ENCODE peak calls at places on chromosomes 5 and 9, in five cellular contexts. E is NCI-H1105; G is activated CD8-positive, alpha-beta memory T cell treated with anti-CD3 and anti-CD28 coated beads for 1 hour; V is EH; C is Kasumi-1. H is an unnamed sample.

GRCh38 chr5:155080721-155081120 is 67.2 kb downstream of the KIF4B start:
- DNase-seq in E (no peak), G (no peak), V (peak; percentile 42), C (no peak), H (no peak)

GRCh38 chr5:139677404-139678282 is 29.5 kb downstream of the CXXC5 start:
- DNase-seq in E (no peak), G (no peak), V (no peak), C (no peak), H (no peak)

GRCh38 chr9:93198839-93199625 is 15.1 kb downstream of the WNK2 start:
- DNase-seq in E (no peak), G (no peak), V (no peak), C (no peak), H (no peak)

GRCh38 chr9:36834736-36835135 is 199.3 kb downstream of the PAX5 start:
- DNase-seq in E (no peak), G (no peak), V (no peak), C (no peak), H (no peak)

GRCh38 chr5:99600952-99601351 is 672.1 kb upstream of the CHD1 start:
- DNase-seq in E (no peak), G (no peak), V (no peak), C (no peak), H (no peak)

GRCh38 chr5:133876266-133876665 is 92.2 kb downstream of the C5orf15 start:
- DNase-seq in E (no peak), G (no peak), V (no peak), C (no peak), H (no peak)

GRCh38 chr9:16275795-16276624 is 594.5 kb downstream of the BNC2 start:
- DNase-seq in E (no peak), G (no peak), V (no peak), C (no peak), H (no peak)

GRCh38 chr5:81359108-81359507 is 34.8 kb downstream of the ACOT12 start:
- DNase-seq in E (no peak), G (no peak), V (no peak), C (no peak), H (no peak)

GRCh38 chr9:70479880-70480291 is 65.4 kb upstream of the KLF9 start:
- DNase-seq in E (no peak), G (no peak), V (peak; percentile 75), C (no peak), H (no peak)

H was measured in GM12864.